ENCODE peak calls at places on chromosomes 3 and 15, in seven cellular contexts. P is psoas muscle, L is HCT116, H is A549, W is OCI-LY7, S is pancreas, M is heart left ventricle. F is an unnamed sample.

GRCh38 chr3:132539681-132540080 is 57.4 kb upstream of the ACKR4 start:
- DNase-seq in M (no peak), H (no peak), W (no peak), S (no peak), L (no peak), P (no peak), F (no peak)

GRCh38 chr3:189911001-189911400 is 209.7 kb downstream of the P3H2 start:
- DNase-seq in L (no peak), M (no peak), P (no peak), W (no peak), S (no peak), H (no peak), F (no peak)

GRCh38 chr3:58161435-58162398 is 49.1 kb downstream of the DNASE1L3 start:
- DNase-seq in M (peak), W (no peak), S (peak), H (peak), L (peak), P (peak), F (peak)

GRCh38 chr3:28328188-28329151 is 20.1 kb upstream of the ZCWPW2 start:
- DNase-seq in W (peak), S (no peak), P (no peak), H (peak), M (no peak), L (no peak), F (no peak)

GRCh38 chr3:131802029-131802428 is 232.8 kb downstream of the CPNE4 start:
- DNase-seq in S (no peak), L (no peak), P (no peak), W (no peak), M (no peak), H (no peak), F (no peak)

GRCh38 chr3:4011136-4011535 is 211.9 kb downstream of the LRRN1 start:
- DNase-seq in H (no peak), P (no peak), L (no peak), M (no peak), S (no peak), W (no peak), F (no peak)

GRCh38 chr15:80247320-80247719 is 4.7 kb downstream of the CTXND1 start:
- DNase-seq in P (no peak), H (no peak), S (no peak), L (no peak), W (no peak), M (no peak), F (no peak)

GRCh38 chr3:111616417-111617105 is 21.4 kb upstream of the ZBED2 start:
- DNase-seq in M (no peak), P (no peak), W (peak), L (no peak), H (peak), S (no peak), F (no peak)

GRCh38 chr15:80182611-80183210 is 29.9 kb downstream of the FAH start:
- DNase-seq in M (no peak), S (no peak), H (no peak), L (no peak), W (no peak), P (no peak), F (no peak)

GRCh38 chr3:177448987-177449975 is 252.0 kb upstream of the TBL1XR1 start:
- DNase-seq in L (no peak), S (no peak), H (no peak), P (no peak), M (no peak), W (no peak), F (no peak)

GRCh38 chr3:82114589-82114988 is 353.1 kb upstream of the GBE1 start:
- DNase-seq in H (no peak), M (no peak), W (no peak), S (no peak), P (no peak), L (no peak), F (no peak)

GRCh38 chr3:148642214-148642613 is 55.5 kb upstream of the AGTR1 start:
- DNase-seq in L (no peak), P (no peak), H (no peak), M (no peak), S (no peak), W (no peak), F (no peak)

GRCh38 chr3:134462236-134463059 is 23.3 kb downstream of the ANAPC13 start:
- DNase-seq in M (no peak), S (no peak), L (no peak), P (no peak), W (no peak), H (no peak), F (no peak)

GRCh38 chr3:50174947-50175524 is 16.4 kb upstream of the GNAT1 start:
- DNase-seq in H (no peak), L (no peak), M (peak), S (no peak), P (no peak), W (no peak), F (no peak)

GRCh38 chr3:119463171-119464169 is at the start of gene TMEM39A:
- DNase-seq in H (peak), L (peak), W (peak), M (peak), S (peak), P (peak), F (peak)

GRCh38 chr3:174318146-174318545 is 541.0 kb upstream of the NAALADL2 start:
- DNase-seq in W (no peak), L (no peak), M (no peak), S (no peak), H (no peak), P (no peak), F (no peak)

GRCh38 chr3:187186801-187187421 is 10.4 kb upstream of the RTP1 start:
- DNase-seq in L (no peak), S (no peak), P (peak), W (no peak), H (peak), M (peak), F (peak)

GRCh38 chr3:87855211-87855610 is 203.6 kb downstream of the CGGBP1 start:
- DNase-seq in L (no peak), S (no peak), P (no peak), M (no peak), H (no peak), W (no peak), F (no peak)

GRCh38 chr3:113654310-113654709 is 42.1 kb downstream of the USF3 start:
- DNase-seq in W (no peak), S (no peak), M (no peak), P (no peak), L (no peak), H (no peak), F (no peak)

GRCh38 chr3:148319161-148319915 is 378.4 kb upstream of the AGTR1 start:
- DNase-seq in L (no peak), M (no peak), H (no peak), P (no peak), S (no peak), W (no peak), F (no peak)

GRCh38 chr3:180633722-180634121 is 31.8 kb downstream of the TTC14 start:
- DNase-seq in S (no peak), P (no peak), M (no peak), W (no peak), H (no peak), L (no peak), F (no peak)

GRCh38 chr3:69997486-69998307 is 1.8 kb upstream of the SAMMSON start:
- DNase-seq in P (no peak), L (no peak), M (no peak), W (no peak), S (no peak), H (no peak), F (peak)

GRCh38 chr3:150135321-150135721 is 164.6 kb upstream of the PFN2 start:
- DNase-seq in W (no peak), S (no peak), L (no peak), P (no peak), M (no peak), H (no peak), F (no peak)

GRCh38 chr15:72992733-72993321 is 59.4 kb upstream of the NEO1 start:
- DNase-seq in H (no peak), L (no peak), P (no peak), M (no peak), W (no peak), S (no peak), F (no peak)

GRCh38 chr15:25849431-25849921 is 13.7 kb downstream of the ATP10A start:
- DNase-seq in H (peak), M (no peak), P (no peak), S (no peak), L (no peak), W (no peak), F (peak)

GRCh38 chr3:127997016-127997415 is 55.2 kb upstream of the SEC61A1 start:
- DNase-seq in W (no peak), S (no peak), M (no peak), H (no peak), L (no peak), P (no peak), F (no peak)

GRCh38 chr15:57703387-57703786 is 3.1 kb upstream of the POLR2M start:
- DNase-seq in S (no peak), L (no peak), P (no peak), M (no peak), W (no peak), H (no peak), F (no peak)

GRCh38 chr3:175956964-175957363 is 1097.8 kb downstream of the NAALADL2 start:
- DNase-seq in H (no peak), S (no peak), M (no peak), W (peak), P (no peak), L (no peak), F (no peak)

GRCh38 chr3:195584543-195584870 is 767 bp upstream of the APOD start:
- DNase-seq in H (no peak), P (no peak), L (no peak), W (no peak), S (no peak), M (no peak), F (no peak)

GRCh38 chr3:11077466-11077865 is 76.8 kb upstream of the HRH1 start:
- DNase-seq in W (no peak), P (no peak), M (no peak), H (peak), S (no peak), L (no peak), F (no peak)

GRCh38 chr3:33030246-33030645 is 66.7 kb downstream of the GLB1 start:
- DNase-seq in H (no peak), M (no peak), P (no peak), L (no peak), S (no peak), W (no peak), F (no peak)

GRCh38 chr15:69857686-69858391 is 239.9 kb downstream of the TLE3 start:
- DNase-seq in M (no peak), L (no peak), S (no peak), P (no peak), H (no peak), W (peak), F (no peak)

GRCh38 chr15:85831415-85832113 is 36.8 kb upstream of the KLHL25 start:
- DNase-seq in H (peak), S (peak), P (peak), L (peak), M (peak), W (peak), F (no peak)

DNA sequence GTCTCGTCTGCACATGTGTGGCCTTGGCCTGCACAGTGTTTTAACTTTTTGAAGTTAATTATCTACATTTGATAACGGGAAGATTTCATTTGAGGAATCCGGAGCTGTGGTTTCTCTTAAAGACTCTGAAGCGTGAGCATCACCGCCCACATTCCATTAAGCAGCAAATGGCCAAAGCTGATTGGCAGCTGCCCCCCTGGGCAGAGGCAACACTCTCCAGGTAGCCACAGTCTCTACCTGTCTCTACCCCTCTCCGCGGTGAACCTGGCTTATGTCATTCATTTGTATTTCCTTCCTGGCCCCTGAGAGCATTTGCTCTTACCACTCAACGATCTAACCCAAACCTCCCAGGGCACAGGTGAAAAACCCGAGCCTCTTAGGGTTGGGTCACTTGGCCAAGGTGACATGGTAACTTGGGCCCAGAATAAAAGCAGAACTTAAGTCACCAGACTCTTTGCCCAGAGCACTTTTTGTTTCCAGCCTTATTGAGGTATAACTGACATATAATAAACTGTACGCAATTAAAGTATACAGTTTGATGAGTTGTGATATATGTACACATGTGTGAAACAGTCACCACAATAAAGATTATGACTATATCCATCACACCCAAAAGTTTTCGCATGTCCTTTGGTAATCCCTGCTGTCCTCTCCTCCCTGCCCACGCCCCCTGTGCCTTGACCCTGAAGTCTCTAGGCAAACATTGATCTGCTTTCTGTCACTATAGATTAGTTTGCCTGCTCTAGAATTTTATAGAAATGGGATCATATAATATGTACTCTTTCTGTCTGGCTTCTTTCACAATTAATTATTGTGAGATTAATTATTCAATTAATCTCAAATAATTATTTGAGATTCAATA is 245.7 kb upstream of the HES1 start:
- DNase-seq in S (no peak), M (no peak), W (no peak), H (no peak), P (no peak), L (no peak), F (no peak)
- H3K4me3 ChIP-seq in S (no peak), M (no peak), W (no peak), H (no peak), P (no peak), L (no peak), F (no peak)

DNA sequence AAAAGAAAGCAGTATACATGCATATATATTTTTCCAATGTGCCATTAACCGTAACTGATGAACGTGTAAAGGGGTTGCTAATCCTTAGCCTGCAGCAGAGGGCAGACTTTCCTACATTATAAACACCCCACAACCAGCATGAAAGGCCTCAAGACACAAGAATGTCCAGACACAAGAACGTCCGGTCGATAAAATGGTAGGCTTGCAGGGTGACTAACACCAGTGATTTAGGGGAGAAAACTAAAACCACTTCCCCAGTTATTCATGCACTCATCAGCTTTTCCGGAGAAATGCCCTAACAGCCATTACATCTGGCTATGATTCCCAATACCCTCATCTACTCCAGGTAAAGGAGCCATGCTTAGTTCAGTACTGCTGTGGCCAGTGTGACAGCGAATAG is 57.4 kb downstream of the LRTM1 start:
- DNase-seq in W (peak), S (no peak), P (no peak), M (no peak), H (peak), L (no peak), F (peak)
- TF ChIP-seq CTCF in W (peak), S (peak), P (peak), M (no peak), H (peak), L (no peak), F (peak)

GRCh38 chr3:66486187-66486586 is 14.6 kb downstream of the LRIG1 start:
- DNase-seq in P (no peak), S (no peak), W (no peak), M (no peak), L (no peak), H (no peak), F (no peak)

GRCh38 chr3:66486646-66487045 is 14.2 kb downstream of the LRIG1 start:
- DNase-seq in P (no peak), L (no peak), S (no peak), M (no peak), W (no peak), H (no peak), F (no peak)

GRCh38 chr3:66484106-66484857 is 16.5 kb downstream of the LRIG1 start:
- DNase-seq in P (no peak), L (no peak), H (no peak), M (no peak), W (no peak), S (no peak), F (no peak)

GRCh38 chr3:66487475-66487874 is 13.3 kb downstream of the LRIG1 start:
- DNase-seq in M (no peak), W (no peak), H (no peak), L (no peak), P (no peak), S (no peak), F (no peak)

GRCh38 chr3:66485291-66485968 is 15.4 kb downstream of the LRIG1 start:
- DNase-seq in L (no peak), W (no peak), M (peak), S (no peak), P (no peak), H (no peak), F (no peak)
- H3K4me3 ChIP-seq in L (no peak), W (peak), M (no peak), S (no peak), P (no peak), H (no peak), F (no peak)

DNA sequence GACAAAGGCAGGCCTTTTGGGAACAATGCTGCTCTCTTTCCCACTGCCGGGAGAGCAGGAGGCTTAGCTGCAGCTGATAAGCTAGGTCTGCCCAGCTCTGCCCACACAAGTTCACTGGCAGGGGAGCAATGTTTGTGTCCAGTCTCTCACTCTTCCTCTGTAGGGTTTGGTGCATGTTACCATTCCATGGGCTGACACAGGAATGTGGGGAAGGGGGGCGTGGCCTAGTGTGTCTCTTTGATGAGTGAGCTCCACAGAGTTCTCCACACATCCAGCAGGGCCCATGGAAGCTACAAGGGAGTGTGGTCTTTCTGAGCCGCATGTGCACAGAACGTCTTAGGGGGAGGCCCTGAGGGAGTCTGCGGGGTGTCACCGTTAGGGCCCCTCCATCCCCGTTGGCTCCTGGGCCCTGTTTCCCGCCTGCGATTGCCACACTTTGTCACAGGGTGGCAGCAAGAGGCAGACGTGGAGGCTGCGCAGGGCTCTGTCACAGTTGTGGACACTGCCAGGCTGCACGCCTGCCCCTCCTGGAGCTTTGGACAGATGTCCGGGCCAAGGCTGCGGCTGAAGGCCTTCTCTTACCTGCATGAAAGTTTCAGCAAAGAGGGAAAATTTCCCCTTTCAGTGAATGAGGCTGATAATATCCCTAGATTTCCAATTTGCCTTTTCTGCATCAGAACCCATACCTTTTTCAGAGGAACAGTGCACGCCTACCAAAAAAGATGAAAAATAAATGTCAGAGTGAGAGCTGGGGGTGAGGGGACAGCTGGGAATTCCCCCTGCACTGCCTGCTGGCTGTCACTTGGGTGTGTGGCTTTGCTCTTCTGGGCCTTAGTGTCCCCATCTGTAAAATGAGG is 24.3 kb downstream of the CACNA2D3 start:
- DNase-seq in S (peak), P (peak), H (peak), M (peak), L (peak), W (peak), F (no peak)
- TF ChIP-seq CTCF in S (peak), P (peak), H (peak), M (peak), L (peak), W (peak), F (peak)

GRCh38 chr15:78035861-78036476 is 41.5 kb downstream of the TBC1D2B start:
- DNase-seq in W (no peak), M (no peak), L (no peak), S (no peak), P (no peak), H (no peak), F (no peak)

GRCh38 chr15:78033864-78034263 is 43.6 kb downstream of the TBC1D2B start:
- DNase-seq in W (no peak), M (no peak), H (no peak), S (no peak), P (no peak), L (no peak), F (no peak)

GRCh38 chr15:78037328-78037727 is 40.2 kb downstream of the TBC1D2B start:
- DNase-seq in P (no peak), H (no peak), L (no peak), S (no peak), W (no peak), M (no peak), F (no peak)

GRCh38 chr15:78034495-78035191 is 42.9 kb downstream of the TBC1D2B start:
- DNase-seq in W (peak), M (no peak), S (no peak), P (no peak), L (no peak), H (no peak), F (no peak)

DNA sequence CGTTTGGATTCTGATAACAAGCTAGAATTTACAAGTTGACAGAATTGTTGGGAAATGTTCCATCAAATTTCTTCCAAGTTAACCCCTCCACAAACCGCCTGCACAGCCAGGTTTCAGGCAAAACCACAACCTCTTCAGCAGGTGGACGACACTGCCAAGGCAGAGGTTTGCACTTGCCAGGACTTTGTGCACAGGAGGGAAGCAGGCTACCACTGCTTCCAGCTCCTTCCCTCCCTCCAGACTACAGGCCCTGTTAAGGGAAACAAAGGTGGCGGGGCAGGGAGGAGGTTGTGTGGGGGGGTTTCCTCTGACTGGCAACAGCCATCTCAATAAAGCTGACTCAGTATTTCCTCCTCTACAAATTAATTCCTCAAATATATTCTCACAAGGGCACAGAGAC is 42.2 kb downstream of the TBC1D2B start:
- DNase-seq in H (no peak), L (no peak), P (no peak), S (peak), W (no peak), M (no peak), F (no peak)
- H3K4me3 ChIP-seq in H (no peak), L (no peak), P (no peak), S (no peak), W (no peak), M (no peak), F (no peak)